ENCODE peak calls at places on chromosomes 4 and X, in six cellular contexts. A, R, T, Z, C and S are unnamed samples. For H3K79me2, the result is how much of the 10 kb centered on the place peaks cover.

GRCh38 chr4:41865306-41865980 is 69.8 kb upstream of the TMEM33 start:
- DNase-seq in A (no peak), R (peak), T (no peak), Z (no peak), C (no peak), S (no peak)

GRCh38 chrX:41027388-41027787 is 57.9 kb upstream of the USP9X start:
- DNase-seq in A (no peak), R (no peak), T (no peak), Z (no peak), C (no peak), S (no peak)

GRCh38 chr4:8123389-8123788 is 35.2 kb downstream of the ABLIM2 start:
- DNase-seq in A (no peak), R (no peak), T (no peak), Z (no peak), C (no peak), S (no peak)

GRCh38 chr4:151484396-151485102 is 75.6 kb downstream of the FHIP1A start:
- DNase-seq in A (peak), R (no peak), T (no peak), Z (no peak), C (peak), S (peak)

GRCh38 chr4:66906314-66906713 is 639.0 kb downstream of the CENPC start:
- DNase-seq in A (no peak), R (no peak), T (no peak), Z (no peak), C (no peak), S (no peak)

GRCh38 chr4:174214102-174214878 is 69.2 kb downstream of the FBXO8 start:
- DNase-seq in A (no peak), R (peak), T (no peak), Z (no peak), C (no peak), S (no peak)

GRCh38 chr4:106266201-106266600 is 49.8 kb downstream of the TBCK start:
- DNase-seq in A (peak), R (no peak), T (peak), Z (peak), C (peak), S (peak)

GRCh38 chr4:61373901-61374611 is 173.9 kb downstream of the ADGRL3 start:
- DNase-seq in A (no peak), R (no peak), T (no peak), Z (no peak), C (no peak), S (no peak)

GRCh38 chrX:13357925-13358324 is 38.1 kb upstream of the ATXN3L start:
- DNase-seq in A (no peak), R (no peak), T (no peak), Z (no peak), C (no peak), S (peak)

GRCh38 chrX:134880866-134881265 is 109.9 kb upstream of the SMIM10 start:
- DNase-seq in A (no peak), R (no peak), T (no peak), Z (no peak), C (no peak), S (no peak)

GRCh38 chr4:26936284-26937065 is 75.8 kb downstream of the STIM2 start:
- DNase-seq in A (no peak), R (no peak), T (peak), Z (no peak), C (peak), S (no peak)

GRCh38 chr4:85755285-85755684 is 280.3 kb downstream of the ARHGAP24 start:
- DNase-seq in A (no peak), R (no peak), T (no peak), Z (no peak), C (no peak), S (no peak)

GRCh38 chr4:26181616-26182015 is 139.2 kb upstream of the RBPJ start:
- DNase-seq in A (no peak), R (no peak), T (no peak), Z (no peak), C (no peak), S (no peak)

GRCh38 chrX:85963736-85964135 is 83.6 kb downstream of the CHM start:
- DNase-seq in A (no peak), R (no peak), T (no peak), Z (no peak), C (peak), S (peak)

GRCh38 chrX:7889138-7889537 is 38.1 kb downstream of the PNPLA4 start:
- DNase-seq in A (no peak), R (no peak), T (no peak), Z (no peak), C (no peak), S (no peak)

GRCh38 chr4:56261027-56261426 is 126.3 kb downstream of the AASDH start:
- DNase-seq in A (no peak), R (no peak), T (no peak), Z (peak), C (no peak), S (no peak)

GRCh38 chr4:152348670-152349069 is 187.2 kb downstream of the FBXW7 start:
- DNase-seq in A (no peak), R (no peak), T (no peak), Z (no peak), C (no peak), S (peak)

GRCh38 chr4:35358001-35358584 is 886.2 kb downstream of the ARAP2 start:
- DNase-seq in A (peak), R (no peak), T (no peak), Z (no peak), C (no peak), S (no peak)

GRCh38 chr4:79083406-79084010 is 144.3 kb upstream of the PAQR3 start:
- DNase-seq in A (no peak), R (no peak), T (no peak), Z (no peak), C (no peak), S (no peak)

GRCh38 chrX:11124094-11124493 is 13.0 kb downstream of the HCCS start:
- DNase-seq in A (no peak), R (no peak), T (no peak), Z (no peak), C (no peak), S (no peak)

GRCh38 chrX:49177338-49177833 is 5.7 kb downstream of the PLP2 start:
- DNase-seq in A (no peak), R (no peak), T (no peak), Z (no peak), C (no peak), S (no peak)

GRCh38 chr4:74267998-74268606 is 40.2 kb upstream of the EPGN start:
- DNase-seq in A (peak), R (no peak), T (no peak), Z (no peak), C (no peak), S (peak)

GRCh38 chr4:94690851-94691254 is 66.9 kb upstream of the BMPR1B start:
- DNase-seq in A (no peak), R (no peak), T (no peak), Z (no peak), C (no peak), S (no peak)

GRCh38 chr4:149870008-149870407 is 54.4 kb upstream of the IQCM start:
- DNase-seq in A (no peak), R (no peak), T (no peak), Z (no peak), C (no peak), S (no peak)

GRCh38 chr4:88283661-88284377 is 542 bp downstream of the PPM1K start:
- DNase-seq in A (peak), R (peak), T (peak), Z (no peak), C (peak), S (peak)
- TF ChIP-seq POLR2A in A (no peak), R (no peak), T (no peak), Z (peak), C (peak), S (peak)

GRCh38 chr4:138222041-138222440 is 20.1 kb downstream of the SLC7A11 start:
- DNase-seq in A (no peak), R (no peak), T (no peak), Z (no peak), C (no peak), S (peak)

GRCh38 chr4:138224614-138225013 is 17.5 kb downstream of the SLC7A11 start:
- DNase-seq in A (no peak), R (no peak), T (no peak), Z (no peak), C (no peak), S (no peak)

GRCh38 chr4:138226351-138226750 is 15.8 kb downstream of the SLC7A11 start:
- DNase-seq in A (no peak), R (no peak), T (no peak), Z (no peak), C (no peak), S (peak)

GRCh38 chr4:138223191-138223910 is 18.8 kb downstream of the SLC7A11 start:
- DNase-seq in A (no peak), R (no peak), T (no peak), Z (no peak), C (no peak), S (peak)

DNA sequence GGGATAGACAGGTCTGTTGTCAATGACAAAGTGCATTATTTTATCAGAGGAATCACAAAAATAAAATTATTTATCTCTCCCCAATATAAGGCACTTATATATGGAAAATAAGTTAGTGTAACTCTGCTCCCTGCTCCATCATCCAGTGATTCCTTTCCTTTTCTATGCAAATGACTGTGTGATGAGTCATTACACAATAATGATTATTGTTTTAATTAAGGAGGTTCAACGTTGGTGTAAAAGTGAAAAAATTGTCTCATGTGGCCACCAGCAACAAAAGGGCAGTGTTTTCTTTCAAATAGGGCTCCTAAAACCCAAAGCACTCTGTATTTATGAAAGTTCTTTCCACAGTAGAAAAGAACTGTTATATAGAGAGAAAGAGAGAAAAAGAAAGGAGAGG is 16.7 kb downstream of the SLC7A11 start:
- DNase-seq in A (no peak), R (no peak), T (no peak), Z (no peak), C (no peak), S (peak)
- H3K79me2 ChIP-seq in A (under half), R (under half), T (under half), Z (under half), C (under half), S (half or more)

DNA sequence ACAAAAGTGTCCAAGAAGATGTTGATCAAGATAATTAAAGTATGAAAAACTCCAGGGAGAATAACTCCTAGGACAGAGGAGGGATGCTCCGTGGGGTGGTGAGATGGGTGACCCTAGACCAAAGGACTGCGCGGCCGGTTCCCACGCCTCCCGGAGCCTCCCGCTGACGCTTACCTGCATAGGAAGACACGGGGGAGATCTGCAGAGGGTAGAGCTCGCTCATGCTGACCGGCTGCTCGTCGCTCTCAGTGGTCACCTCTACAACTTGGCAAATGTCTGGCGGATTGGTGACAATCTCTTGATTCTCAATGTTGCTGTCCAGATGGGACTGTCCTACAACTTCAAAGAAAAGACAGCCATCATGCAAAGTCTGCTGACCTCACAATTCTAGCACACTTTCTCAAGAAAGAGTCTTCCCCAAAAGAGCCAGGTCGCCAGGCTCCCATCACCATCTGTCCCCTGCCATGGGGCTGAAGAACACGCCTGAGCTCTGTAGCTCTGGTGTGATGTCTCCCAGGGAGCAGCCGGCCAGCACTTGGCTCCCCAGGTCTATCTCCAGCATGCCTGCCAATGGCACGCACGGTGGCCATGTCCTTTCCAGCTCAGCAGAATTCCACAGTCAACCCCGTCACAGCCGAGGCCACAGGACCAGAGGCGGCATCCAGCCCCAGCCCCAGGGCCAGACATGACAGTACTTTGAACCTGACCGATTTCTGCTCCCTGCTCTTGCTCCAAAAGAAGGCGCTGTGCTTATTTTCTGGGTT is 75.4 kb downstream of the IRF2 start:
- DNase-seq in A (no peak), R (no peak), T (no peak), Z (no peak), C (no peak), S (no peak)
- TF ChIP-seq POLR2AphosphoS5 in A (no peak), R (no peak), T (no peak), Z (no peak), C (no peak), S (no peak)

DNA sequence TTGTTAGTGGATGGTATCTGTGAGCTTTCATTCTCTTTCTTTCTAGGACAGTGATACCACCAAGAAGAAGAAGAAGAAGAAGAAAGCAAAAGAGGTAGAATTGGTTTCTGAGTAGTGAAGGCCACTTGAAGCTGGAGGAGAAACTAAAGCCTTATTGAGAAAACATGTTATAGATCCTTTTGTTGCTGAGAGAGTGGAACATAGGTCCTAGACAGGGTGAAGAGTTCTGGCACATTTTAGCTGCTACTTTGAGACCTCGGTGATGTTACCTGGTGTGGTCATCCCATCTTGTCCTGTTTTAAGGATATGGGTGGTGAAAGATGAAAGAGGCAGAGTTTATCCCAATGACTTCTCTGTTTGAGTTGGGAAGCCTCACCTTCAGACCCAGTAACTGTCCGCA is 14.1 kb downstream of the DKC1 start:
- DNase-seq in A (no peak), R (no peak), T (no peak), Z (no peak), C (no peak), S (no peak)
- TF ChIP-seq POLR2A in A (no peak), R (no peak), T (peak), Z (no peak), C (no peak), S (no peak)

GRCh38 chr4:52036875-52037274 is 1.2 kb downstream of the SGCB start:
- DNase-seq in A (no peak), R (no peak), T (no peak), Z (no peak), C (no peak), S (peak)
- H3K79me2 ChIP-seq in A (under half), R (under half), T (under half), Z (under half), C (under half), S (under half)